ENCODE peak calls at places on chromosomes 7 and 10, in six cellular contexts. I is K562, D is HCT116, K is SK-N-SH, Y is GM12878, T is HepG2. C is an unnamed sample.

GRCh38 chr7:111903797-111904196 is 302.4 kb downstream of the DOCK4 start:
- DNase-seq in Y (no peak), T (no peak), K (no peak), D (no peak), I (no peak), C (no peak)

GRCh38 chr7:102424787-102425218 is 8.6 kb upstream of the ORAI2 start:
- DNase-seq in D (no peak), Y (no peak), T (no peak), K (no peak), I (no peak), C (no peak)

GRCh38 chr10:45404087-45404769 is 30.2 kb downstream of the ALOX5 start:
- DNase-seq in D (no peak), Y (no peak), T (no peak), I (peak), K (no peak), C (no peak)

GRCh38 chr10:76981251-76981650 is 656.4 kb downstream of the KCNMA1 start:
- DNase-seq in D (no peak), K (no peak), T (no peak), Y (no peak), I (no peak), C (no peak)

GRCh38 chr10:118818621-118819221 is 64.0 kb upstream of the CACUL1 start:
- DNase-seq in T (no peak), K (peak), I (no peak), Y (no peak), D (no peak), C (no peak)

GRCh38 chr7:142231716-142232115 is 26.1 kb downstream of the PRSS58 start:
- DNase-seq in D (peak), K (peak), Y (no peak), I (peak), T (peak), C (peak)

GRCh38 chr7:122310119-122311021 is 5.8 kb upstream of the FEZF1 start:
- DNase-seq in K (no peak), Y (no peak), D (no peak), T (no peak), I (no peak), C (peak)

GRCh38 chr7:117828831-117829230 is 44.4 kb downstream of the CTTNBP2 start:
- DNase-seq in I (no peak), K (no peak), Y (no peak), T (no peak), D (no peak), C (no peak)

GRCh38 chr7:128833148-128833938 is 3.1 kb downstream of the FLNC start:
- DNase-seq in Y (no peak), K (peak), I (peak), D (no peak), T (no peak), C (peak)

GRCh38 chr7:51619880-51620279 is 303.3 kb upstream of the COBL start:
- DNase-seq in K (no peak), I (no peak), T (no peak), Y (no peak), D (no peak), C (no peak)

GRCh38 chr7:130941322-130942210 is 207.6 kb upstream of the KLF14 start:
- DNase-seq in T (peak), Y (no peak), D (no peak), I (peak), K (no peak), C (no peak)

GRCh38 chr10:29687411-29688160 is 52.8 kb upstream of the SVIL start:
- DNase-seq in D (no peak), I (no peak), T (no peak), K (no peak), Y (no peak), C (no peak)

GRCh38 chr7:1087462-1087809 is 477 bp upstream of the GPER1 start:
- DNase-seq in K (no peak), D (no peak), T (no peak), I (no peak), Y (no peak), C (no peak)
- H3K4me3 ChIP-seq in K (peak), D (no peak), T (peak), I (no peak), Y (peak), C (no peak)

GRCh38 chr7:45691155-45691656 is 117.0 kb downstream of the ADCY1 start:
- DNase-seq in I (no peak), Y (no peak), D (no peak), K (no peak), T (peak), C (peak)

GRCh38 chr7:45689797-45690761 is 115.9 kb downstream of the ADCY1 start:
- DNase-seq in K (no peak), I (no peak), Y (no peak), D (no peak), T (no peak), C (peak)

GRCh38 chr7:45689011-45689796 is 115.0 kb downstream of the ADCY1 start:
- DNase-seq in T (peak), K (no peak), I (no peak), D (no peak), Y (no peak), C (no peak)

GRCh38 chr7:45692031-45692430 is 117.9 kb downstream of the ADCY1 start:
- DNase-seq in Y (no peak), D (no peak), K (no peak), I (no peak), T (no peak), C (peak)

GRCh38 chr7:45690762-45691150 is 116.6 kb downstream of the ADCY1 start:
- DNase-seq in T (no peak), Y (no peak), K (no peak), D (no peak), I (no peak), C (no peak)
- TF ChIP-seq JUND in T (no peak), Y (no peak), K (no peak), D (no peak), I (no peak), C (no peak)

GRCh38 chr7:114943530-114943929 is 21.6 kb downstream of the MDFIC start:
- DNase-seq in Y (no peak), D (no peak), I (no peak), T (no peak), K (no peak), C (no peak)
- H2AFZ ChIP-seq in Y (no peak), D (no peak), I (no peak), T (no peak), K (no peak), C (no peak)

GRCh38 chr10:20299037-20299557 is 482.9 kb downstream of the PLXDC2 start:
- DNase-seq in D (no peak), I (no peak), K (no peak), T (no peak), Y (no peak), C (no peak)
- H3K4me3 ChIP-seq in D (no peak), I (no peak), K (no peak), T (no peak), Y (no peak), C (no peak)

GRCh38 chr10:73251683-73252444 is 580 bp downstream of the MRPS16 start:
- DNase-seq in Y (no peak), I (no peak), K (peak), D (no peak), T (peak), C (no peak)
- TF ChIP-seq JUND in Y (no peak), I (no peak), K (no peak), D (no peak), T (no peak), C (no peak)

GRCh38 chr10:80552151-80552646 is 14.5 kb downstream of the SH2D4B start:
- DNase-seq in T (peak), Y (no peak), K (no peak), D (no peak), I (no peak), C (no peak)
- H2AFZ ChIP-seq in T (no peak), Y (no peak), K (no peak), D (no peak), I (no peak), C (peak)

GRCh38 chr7:1232623-1233327 is at the start of gene UNCX:
- DNase-seq in I (no peak), K (no peak), D (no peak), T (no peak), Y (no peak), C (no peak)
- H3K4me3 ChIP-seq in I (no peak), K (no peak), D (no peak), T (no peak), Y (no peak), C (no peak)